ENCODE peak calls at places on chromosomes 1 and 21, in seven cellular contexts. B is RWPE1, G is HFFc6, O is epithelial cell of prostate, J is iPS DF 6.9, L is body of pancreas, M is cardiac fibroblast. Z is an unnamed sample.

GRCh38 chr1:119582801-119583200 is 65.3 kb downstream of the ZNF697 start:
- DNase-seq in B (peak; percentile 48), G (peak; percentile 65), O (peak; percentile 40), J (peak; percentile 50), L (peak; percentile 55), M (peak; percentile 79), Z (no peak)

GRCh38 chr1:218346391-218347204 is 1.5 kb downstream of the TGFB2 start:
- DNase-seq in B (peak; percentile 15), G (peak; percentile 5), O (no peak), J (no peak), L (no peak), M (peak; percentile 42), Z (peak; percentile 47)

GRCh38 chr21:20570824-20571232 is 427.4 kb upstream of the NCAM2 start:
- DNase-seq in B (no peak), G (no peak), O (no peak), J (peak; percentile 66), L (no peak), M (no peak), Z (no peak)

GRCh38 chr1:204703826-204704612 is 18.5 kb upstream of the LRRN2 start:
- DNase-seq in B (no peak), G (no peak), O (no peak), J (no peak), L (no peak), M (no peak), Z (no peak)

GRCh38 chr1:177384461-177384860 is 213.7 kb downstream of the BRINP2 start:
- DNase-seq in B (no peak), G (no peak), O (no peak), J (no peak), L (no peak), M (peak; percentile 27), Z (no peak)

GRCh38 chr1:12464627-12465056 is 153.4 kb downstream of the DHRS3 start:
- DNase-seq in B (no peak), G (peak; percentile 22), O (no peak), J (no peak), L (peak; percentile 53), M (peak; percentile 89), Z (peak; percentile 68)

GRCh38 chr1:67647036-67647798 is 37.8 kb upstream of the GADD45A start:
- DNase-seq in B (no peak), G (no peak), O (no peak), J (no peak), L (peak; percentile 56), M (peak; percentile 81), Z (no peak)

GRCh38 chr1:23727362-23727811 is 15.9 kb upstream of the ELOA start:
- DNase-seq in B (no peak), G (no peak), O (no peak), J (no peak), L (peak; percentile 93), M (peak; percentile 94), Z (peak; percentile 73)

GRCh38 chr1:181676269-181676668 is 193.0 kb downstream of the CACNA1E start:
- DNase-seq in B (peak; percentile 63), G (no peak), O (no peak), J (no peak), L (peak; percentile 26), M (no peak), Z (no peak)

GRCh38 chr1:115179397-115179835 is 90.1 kb upstream of the TSPAN2 start:
- DNase-seq in B (peak; percentile 75), G (peak; percentile 99), O (no peak), J (no peak), L (peak; percentile 14), M (peak; percentile 88), Z (no peak)

GRCh38 chr1:11059990-11060948 is at the start of gene SRM:
- DNase-seq in B (peak; percentile 97), G (peak; percentile 84), O (peak; percentile 50), J (peak; percentile 75), L (peak; percentile 94), M (peak; percentile 92), Z (peak; percentile 93)

GRCh38 chr1:234212764-234213406 is 160.4 kb upstream of the COA6 start:
- DNase-seq in B (peak; percentile 38), G (no peak), O (no peak), J (peak; percentile 52), L (peak; percentile 71), M (peak; percentile 6), Z (no peak)

GRCh38 chr1:51569284-51570062 is 47.4 kb upstream of the OSBPL9 start:
- DNase-seq in B (peak; percentile 77), G (peak; percentile 82), O (peak; percentile 65), J (no peak), L (peak; percentile 45), M (peak; percentile 51), Z (no peak)

GRCh38 chr1:12159826-12160225 is 7.0 kb upstream of the TNFRSF1B start:
- DNase-seq in B (peak; percentile 45), G (no peak), O (no peak), J (no peak), L (no peak), M (no peak), Z (no peak)

GRCh38 chr21:15014220-15014619 is 50.6 kb downstream of the NRIP1 start:
- DNase-seq in B (no peak), G (peak; percentile 18), O (no peak), J (no peak), L (no peak), M (no peak), Z (no peak)

GRCh38 chr1:228403231-228403631 is 3.4 kb downstream of the TRIM11 start:
- DNase-seq in B (no peak), G (no peak), O (no peak), J (no peak), L (no peak), M (no peak), Z (no peak)

GRCh38 chr1:28290851-28291250 is 31.5 kb downstream of the SESN2 start:
- DNase-seq in B (no peak), G (no peak), O (no peak), J (peak; percentile 39), L (peak; percentile 35), M (no peak), Z (no peak)

GRCh38 chr1:97063532-97063931 is 341.9 kb downstream of the PTBP2 start:
- DNase-seq in B (no peak), G (no peak), O (peak; percentile 27), J (no peak), L (peak; percentile 12), M (no peak), Z (no peak)

GRCh38 chr1:111938123-111938522 is 51.3 kb downstream of the KCND3 start:
- DNase-seq in B (no peak), G (no peak), O (peak; percentile 26), J (no peak), L (no peak), M (no peak), Z (no peak)

GRCh38 chr1:229664133-229664689 is 38.2 kb downstream of the URB2 start:
- DNase-seq in B (peak; percentile 81), G (no peak), O (peak; percentile 37), J (no peak), L (peak; percentile 19), M (peak; percentile 51), Z (no peak)

GRCh38 chr1:64080947-64081562 is 122.4 kb upstream of the UBE2U start:
- DNase-seq in B (peak; percentile 36), G (peak; percentile 56), O (no peak), J (no peak), L (no peak), M (peak; percentile 29), Z (no peak)

GRCh38 chr1:102897537-102897936 is 210.8 kb downstream of the COL11A1 start:
- DNase-seq in B (no peak), G (peak; percentile 83), O (no peak), J (no peak), L (no peak), M (peak; percentile 86), Z (no peak)

GRCh38 chr1:101902199-101902598 is 94.5 kb downstream of the OLFM3 start:
- DNase-seq in B (no peak), G (no peak), O (no peak), J (no peak), L (no peak), M (no peak), Z (no peak)

GRCh38 chr1:8705104-8705503 is 112.3 kb downstream of the RERE start:
- DNase-seq in B (no peak), G (no peak), O (no peak), J (no peak), L (peak; percentile 20), M (no peak), Z (no peak)

GRCh38 chr1:2272686-2273400 is 44.7 kb downstream of the SKI start:
- DNase-seq in B (no peak), G (no peak), O (no peak), J (no peak), L (no peak), M (no peak), Z (no peak)